ENCODE peak calls at places on chromosomes 7 and 10, in seven cellular contexts. C is endothelial cell, U is esophagus squamous epithelium, F is mucosa of descending colon, L is brain microvascular endothelial cell, V is nephron progenitor cell, S is neural crest cell. M is an unnamed sample.

GRCh38 chr10:95661818-95662217 is 5.3 kb upstream of the ALDH18A1 start:
- DNase-seq in U (no peak), F (no peak), L (no peak), S (no peak), C (no peak), V (no peak), M (no peak)

GRCh38 chr7:128137096-128137655 is 103.9 kb upstream of the LEP start:
- DNase-seq in L (no peak), U (no peak), C (no peak), S (no peak), V (no peak), F (no peak), M (no peak)

GRCh38 chr10:71028066-71028465 is 139.7 kb upstream of the PCBD1 start:
- DNase-seq in L (no peak), U (no peak), S (no peak), F (no peak), C (no peak), V (no peak), M (peak)

GRCh38 chr7:157601530-157601929 is 264.7 kb downstream of the DNAJB6 start:
- DNase-seq in F (no peak), S (no peak), V (no peak), L (no peak), U (no peak), C (no peak), M (peak)

GRCh38 chr7:84675633-84676034 is 481.0 kb upstream of the SEMA3A start:
- DNase-seq in C (no peak), F (no peak), V (no peak), U (no peak), L (no peak), S (no peak), M (no peak)

GRCh38 chr10:2619472-2619871 is 447.9 kb upstream of the PFKP start:
- DNase-seq in F (no peak), U (no peak), V (peak), L (no peak), S (peak), C (peak), M (no peak)

GRCh38 chr10:118871244-118871865 is 116.6 kb upstream of the CACUL1 start:
- DNase-seq in V (no peak), S (no peak), U (no peak), L (no peak), C (no peak), F (no peak), M (no peak)

GRCh38 chr7:149855368-149856305 is 17.5 kb downstream of the ZNF862 start:
- DNase-seq in F (no peak), C (no peak), U (no peak), S (no peak), V (no peak), L (peak), M (no peak)

GRCh38 chr10:72087969-72088878 is at the start of gene SPOCK2:
- DNase-seq in V (peak), S (no peak), C (no peak), F (peak), U (no peak), L (no peak), M (no peak)

GRCh38 chr7:137040745-137041144 is 172.3 kb downstream of the CHRM2 start:
- DNase-seq in U (no peak), S (no peak), C (no peak), F (no peak), V (no peak), L (no peak), M (no peak)

GRCh38 chr7:134454277-134454676 is 4.6 kb downstream of the AKR1B1 start:
- DNase-seq in S (no peak), L (no peak), F (no peak), U (no peak), C (no peak), V (no peak), M (no peak)

GRCh38 chr7:31151849-31152248 is 99.7 kb downstream of the ADCYAP1R1 start:
- DNase-seq in V (no peak), C (no peak), L (no peak), S (no peak), F (no peak), U (no peak), M (no peak)

GRCh38 chr10:66942407-66942806 is 16.6 kb downstream of the LRRTM3 start:
- DNase-seq in U (no peak), S (no peak), F (no peak), L (no peak), V (no peak), C (no peak), M (no peak)

GRCh38 chr10:58661336-58661735 is 148.7 kb downstream of the BICC1 start:
- DNase-seq in C (no peak), L (no peak), U (no peak), F (no peak), S (no peak), V (no peak), M (no peak)

GRCh38 chr7:100516135-100516812 is 22.7 kb upstream of the AGFG2 start:
- DNase-seq in U (no peak), V (no peak), C (no peak), F (peak), L (peak), S (no peak), M (no peak)

GRCh38 chr10:73338801-73339368 is 19.8 kb downstream of the CFAP70 start:
- DNase-seq in L (no peak), S (no peak), F (no peak), C (no peak), U (no peak), V (no peak), M (no peak)

GRCh38 chr10:83357004-83357403 is 782.3 kb upstream of the GHITM start:
- DNase-seq in C (no peak), L (no peak), U (no peak), S (no peak), V (no peak), F (no peak), M (no peak)

GRCh38 chr7:130445008-130445407 is 4.2 kb upstream of the CEP41 start:
- DNase-seq in C (no peak), S (no peak), U (no peak), L (no peak), V (no peak), F (no peak), M (no peak)
- TF ChIP-seq CTCF in C (no peak), S (no peak), U (no peak), L (no peak), V (no peak), F (no peak), M (no peak)

GRCh38 chr7:148626828-148627227 is 36.3 kb downstream of the C7orf33 start:
- DNase-seq in U (no peak), C (no peak), F (no peak), L (no peak), V (no peak), S (no peak), M (no peak)
- TF ChIP-seq CTCF in U (no peak), C (no peak), F (no peak), L (peak), V (no peak), S (no peak), M (no peak)

DNA sequence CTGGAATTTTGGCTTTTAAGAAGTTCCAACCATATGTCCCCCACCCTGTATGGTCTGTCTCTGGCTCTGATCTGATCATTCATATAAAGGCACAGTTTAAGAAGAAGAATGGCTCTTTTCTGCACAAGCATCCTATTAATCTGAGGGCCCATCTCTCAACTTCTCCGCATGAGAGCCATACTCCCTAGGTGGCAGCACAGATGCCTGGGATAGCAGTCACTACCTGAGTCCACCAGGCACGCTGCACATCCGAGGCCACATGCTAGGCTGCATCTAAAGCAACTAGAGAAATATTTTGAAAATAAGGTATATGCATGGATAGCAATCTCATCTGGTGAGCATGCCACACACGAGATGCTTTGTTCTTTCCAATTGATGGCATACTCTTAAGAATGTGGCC is 565.5 kb downstream of the PARD3 start:
- DNase-seq in L (no peak), S (no peak), V (no peak), U (no peak), C (no peak), F (no peak), M (no peak)
- TF ChIP-seq CTCF in L (peak), S (no peak), V (no peak), U (no peak), C (no peak), F (no peak), M (no peak)

GRCh38 chr10:68208424-68209042 is 23.4 kb downstream of the ATOH7 start:
- DNase-seq in L (peak), U (no peak), V (peak), F (peak), S (peak), C (peak), M (no peak)

GRCh38 chr10:68218786-68219185 is 13.1 kb downstream of the ATOH7 start:
- DNase-seq in F (peak), S (no peak), U (no peak), C (no peak), L (no peak), V (no peak), M (no peak)

GRCh38 chr10:68211635-68212034 is 20.3 kb downstream of the ATOH7 start:
- DNase-seq in S (no peak), U (no peak), V (no peak), F (no peak), C (no peak), L (no peak), M (no peak)

DNA sequence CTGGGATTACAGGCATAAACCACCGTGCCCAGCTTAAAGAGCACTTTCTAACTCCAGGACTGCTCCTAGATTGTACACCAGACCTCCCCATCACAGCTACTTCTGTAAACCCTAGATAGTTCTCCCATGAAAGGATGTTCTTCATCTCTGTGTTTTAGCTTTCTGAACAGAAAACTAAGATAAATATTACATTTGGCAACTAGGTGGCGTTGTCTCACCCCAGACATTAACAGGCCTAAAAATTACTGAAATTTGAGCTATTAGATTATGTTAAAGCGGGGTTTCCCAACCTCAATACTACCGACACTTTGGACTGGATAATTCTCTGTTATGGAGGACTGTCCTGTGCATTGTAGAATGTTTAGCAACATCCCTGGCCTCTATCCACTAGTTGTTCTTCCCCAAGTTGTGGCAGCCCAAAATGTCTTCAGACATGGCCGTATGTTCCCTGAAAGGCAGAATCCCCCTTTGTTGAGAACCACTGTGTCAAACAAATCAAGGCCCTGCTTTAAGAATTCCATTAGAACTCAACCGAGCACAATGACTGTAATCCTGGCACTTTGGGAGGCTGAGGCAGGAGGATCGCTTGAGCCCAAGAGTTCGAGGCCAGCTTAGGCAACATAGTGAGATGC is 19.1 kb downstream of the ATOH7 start:
- DNase-seq in S (no peak), L (peak), F (peak), U (no peak), C (no peak), V (no peak), M (no peak)
- TF ChIP-seq CTCF in S (peak), L (peak), F (peak), U (peak), C (peak), V (peak), M (peak)

DNA sequence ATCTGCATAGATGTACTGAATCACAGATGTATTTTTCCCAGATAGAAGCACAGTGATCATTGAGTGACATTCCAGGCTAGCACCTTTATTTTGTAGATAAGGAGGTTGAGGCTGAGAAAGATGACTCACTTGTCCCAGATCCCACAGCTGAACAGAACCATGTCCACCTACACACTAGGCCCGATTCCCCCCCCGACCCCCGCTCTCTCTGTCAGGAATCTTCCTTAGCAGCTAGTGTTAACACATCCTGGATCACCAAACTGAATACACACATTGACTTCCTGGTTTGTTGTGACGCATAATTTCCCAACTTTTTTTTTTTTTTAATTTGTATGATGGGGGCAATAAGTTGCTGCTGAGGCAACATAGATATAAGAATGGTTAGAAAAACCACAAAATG is 5.2 kb downstream of the SFMBT2 start:
- DNase-seq in V (no peak), L (no peak), F (no peak), S (no peak), C (no peak), U (no peak), M (no peak)
- TF ChIP-seq CTCF in V (no peak), L (no peak), F (no peak), S (no peak), C (no peak), U (no peak), M (no peak)